ENCODE peak calls at places on chromosomes 6 and 20, in six cellular contexts. One of them, this sample, is unnamed.

GRCh38 chr20:35607003-35607735 is 8.5 kb upstream of the SPAG4 start:
- DNase-seq in fibroblast of lung: no peak
- DNase-seq in brain microvascular endothelial cell: no peak
- DNase-seq in astrocyte of the spinal cord: no peak
- DNase-seq in testis: no peak
- DNase-seq in AG10803: no peak
- DNase-seq in this sample: no peak

GRCh38 chr6:142537612-142538478 is 236.0 kb downstream of the ADGRG6 start:
- DNase-seq in fibroblast of lung: no peak
- DNase-seq in brain microvascular endothelial cell: peak
- DNase-seq in astrocyte of the spinal cord: no peak
- DNase-seq in testis: peak
- DNase-seq in AG10803: peak
- DNase-seq in this sample: peak

GRCh38 chr6:162377735-162378134 is 349.8 kb downstream of the PRKN start:
- DNase-seq in fibroblast of lung: peak
- DNase-seq in brain microvascular endothelial cell: no peak
- DNase-seq in astrocyte of the spinal cord: peak
- DNase-seq in testis: no peak
- DNase-seq in AG10803: peak
- DNase-seq in this sample: no peak

GRCh38 chr6:35139924-35140524 is 1.1 kb downstream of the TCP11 start:
- DNase-seq in fibroblast of lung: peak
- DNase-seq in brain microvascular endothelial cell: peak
- DNase-seq in astrocyte of the spinal cord: peak
- DNase-seq in testis: peak
- DNase-seq in AG10803: peak
- DNase-seq in this sample: peak

GRCh38 chr6:80547827-80548226 is 441.4 kb downstream of the BCKDHB start:
- DNase-seq in fibroblast of lung: peak
- DNase-seq in brain microvascular endothelial cell: peak
- DNase-seq in astrocyte of the spinal cord: peak
- DNase-seq in testis: no peak
- DNase-seq in AG10803: peak
- DNase-seq in this sample: peak

GRCh38 chr20:63021356-63022321 is 14.9 kb upstream of the BHLHE23 start:
- DNase-seq in fibroblast of lung: no peak
- DNase-seq in brain microvascular endothelial cell: no peak
- DNase-seq in astrocyte of the spinal cord: no peak
- DNase-seq in testis: no peak
- DNase-seq in AG10803: no peak
- DNase-seq in this sample: no peak

GRCh38 chr20:17959257-17959627 is 9.4 kb downstream of the SNX5 start:
- DNase-seq in fibroblast of lung: no peak
- DNase-seq in brain microvascular endothelial cell: no peak
- DNase-seq in astrocyte of the spinal cord: no peak
- DNase-seq in testis: no peak
- DNase-seq in AG10803: no peak
- DNase-seq in this sample: no peak

GRCh38 chr6:144317736-144318135 is 32.6 kb downstream of the UTRN start:
- DNase-seq in fibroblast of lung: no peak
- DNase-seq in brain microvascular endothelial cell: no peak
- DNase-seq in astrocyte of the spinal cord: peak
- DNase-seq in testis: no peak
- DNase-seq in AG10803: peak
- DNase-seq in this sample: peak

GRCh38 chr6:28816909-28817807 is 106.6 kb downstream of the TRIM27 start:
- DNase-seq in fibroblast of lung: peak
- DNase-seq in brain microvascular endothelial cell: peak
- DNase-seq in astrocyte of the spinal cord: peak
- DNase-seq in testis: no peak
- DNase-seq in AG10803: peak
- DNase-seq in this sample: peak

GRCh38 chr20:63750807-63751470 is 11.4 kb downstream of the SLC2A4RG start:
- DNase-seq in fibroblast of lung: no peak
- DNase-seq in brain microvascular endothelial cell: no peak
- DNase-seq in astrocyte of the spinal cord: no peak
- DNase-seq in testis: no peak
- DNase-seq in AG10803: no peak
- DNase-seq in this sample: no peak

GRCh38 chr6:99614430-99615161 is 8.0 kb downstream of the PRDM13 start:
- DNase-seq in fibroblast of lung: no peak
- DNase-seq in brain microvascular endothelial cell: no peak
- DNase-seq in astrocyte of the spinal cord: no peak
- DNase-seq in testis: no peak
- DNase-seq in AG10803: no peak
- DNase-seq in this sample: no peak

GRCh38 chr6:104952911-104953409 is 3.9 kb upstream of the LIN28B start:
- DNase-seq in fibroblast of lung: no peak
- DNase-seq in brain microvascular endothelial cell: no peak
- DNase-seq in astrocyte of the spinal cord: no peak
- DNase-seq in testis: no peak
- DNase-seq in AG10803: no peak
- DNase-seq in this sample: no peak

GRCh38 chr20:44720617-44720993 is 5.4 kb downstream of the CCN5 start:
- DNase-seq in fibroblast of lung: peak
- DNase-seq in brain microvascular endothelial cell: peak
- DNase-seq in astrocyte of the spinal cord: no peak
- DNase-seq in testis: no peak
- DNase-seq in AG10803: peak
- DNase-seq in this sample: peak

GRCh38 chr20:13995841-13996240 is 525 bp downstream of the MACROD2 start:
- DNase-seq in fibroblast of lung: no peak
- DNase-seq in brain microvascular endothelial cell: no peak
- DNase-seq in astrocyte of the spinal cord: peak
- DNase-seq in testis: peak
- DNase-seq in AG10803: no peak
- DNase-seq in this sample: no peak

GRCh38 chr20:63854766-63855362 is 6.4 kb upstream of the ABHD16B start:
- DNase-seq in fibroblast of lung: no peak
- DNase-seq in brain microvascular endothelial cell: no peak
- DNase-seq in astrocyte of the spinal cord: no peak
- DNase-seq in testis: no peak
- DNase-seq in AG10803: no peak
- DNase-seq in this sample: no peak

GRCh38 chr6:138012682-138013081 is 94.5 kb downstream of the PERP start:
- DNase-seq in fibroblast of lung: no peak
- DNase-seq in brain microvascular endothelial cell: no peak
- DNase-seq in astrocyte of the spinal cord: no peak
- DNase-seq in testis: no peak
- DNase-seq in AG10803: no peak
- DNase-seq in this sample: no peak

GRCh38 chr6:159969204-159969912 is 476 bp downstream of the IGF2R start:
- DNase-seq in fibroblast of lung: peak
- DNase-seq in brain microvascular endothelial cell: no peak
- DNase-seq in astrocyte of the spinal cord: peak
- DNase-seq in testis: peak
- DNase-seq in AG10803: peak
- DNase-seq in this sample: peak

GRCh38 chr20:34559311-34560140 is 1.0 kb downstream of the MAP1LC3A start:
- DNase-seq in fibroblast of lung: no peak
- DNase-seq in brain microvascular endothelial cell: no peak
- DNase-seq in astrocyte of the spinal cord: no peak
- DNase-seq in testis: peak
- DNase-seq in AG10803: no peak
- DNase-seq in this sample: no peak

GRCh38 chr6:39841291-39841690 is 49.1 kb downstream of the DAAM2 start:
- DNase-seq in fibroblast of lung: peak
- DNase-seq in brain microvascular endothelial cell: no peak
- DNase-seq in astrocyte of the spinal cord: no peak
- DNase-seq in testis: no peak
- DNase-seq in AG10803: no peak
- DNase-seq in this sample: no peak

GRCh38 chr6:43427406-43428111 is at the start of gene ABCC10:
- DNase-seq in fibroblast of lung: peak
- DNase-seq in brain microvascular endothelial cell: peak
- DNase-seq in astrocyte of the spinal cord: peak
- DNase-seq in testis: peak
- DNase-seq in AG10803: peak
- DNase-seq in this sample: peak
- TF ChIP-seq CTCF in fibroblast of lung: peak
- TF ChIP-seq CTCF in brain microvascular endothelial cell: peak
- TF ChIP-seq CTCF in astrocyte of the spinal cord: peak
- TF ChIP-seq CTCF in testis: no peak
- TF ChIP-seq CTCF in AG10803: peak
- TF ChIP-seq CTCF in this sample: peak

GRCh38 chr20:25043499-25044260 is 14.3 kb downstream of the ACSS1 start:
- DNase-seq in fibroblast of lung: no peak
- DNase-seq in brain microvascular endothelial cell: no peak
- DNase-seq in astrocyte of the spinal cord: no peak
- DNase-seq in testis: no peak
- DNase-seq in AG10803: no peak
- DNase-seq in this sample: no peak
- H3K4me3 ChIP-seq in fibroblast of lung: no peak
- H3K4me3 ChIP-seq in brain microvascular endothelial cell: no peak
- H3K4me3 ChIP-seq in astrocyte of the spinal cord: no peak
- H3K4me3 ChIP-seq in testis: no peak
- H3K4me3 ChIP-seq in AG10803: no peak
- H3K4me3 ChIP-seq in this sample: no peak

GRCh38 chr6:33699739-33700138 is 11.8 kb downstream of the UQCC2 start:
- DNase-seq in fibroblast of lung: no peak
- DNase-seq in brain microvascular endothelial cell: no peak
- DNase-seq in astrocyte of the spinal cord: no peak
- DNase-seq in testis: no peak
- DNase-seq in AG10803: no peak
- DNase-seq in this sample: no peak

GRCh38 chr6:33698494-33698893 is 13.0 kb downstream of the UQCC2 start:
- DNase-seq in fibroblast of lung: no peak
- DNase-seq in brain microvascular endothelial cell: no peak
- DNase-seq in astrocyte of the spinal cord: no peak
- DNase-seq in testis: no peak
- DNase-seq in AG10803: no peak
- DNase-seq in this sample: no peak

GRCh38 chr6:33699131-33699530 is 12.4 kb downstream of the UQCC2 start:
- DNase-seq in fibroblast of lung: no peak
- DNase-seq in brain microvascular endothelial cell: no peak
- DNase-seq in astrocyte of the spinal cord: no peak
- DNase-seq in testis: no peak
- DNase-seq in AG10803: no peak
- DNase-seq in this sample: no peak

GRCh38 chr6:33702345-33702977 is 9.0 kb downstream of the UQCC2 start:
- DNase-seq in fibroblast of lung: peak
- DNase-seq in brain microvascular endothelial cell: peak
- DNase-seq in astrocyte of the spinal cord: peak
- DNase-seq in testis: peak
- DNase-seq in AG10803: peak
- DNase-seq in this sample: peak

DNA sequence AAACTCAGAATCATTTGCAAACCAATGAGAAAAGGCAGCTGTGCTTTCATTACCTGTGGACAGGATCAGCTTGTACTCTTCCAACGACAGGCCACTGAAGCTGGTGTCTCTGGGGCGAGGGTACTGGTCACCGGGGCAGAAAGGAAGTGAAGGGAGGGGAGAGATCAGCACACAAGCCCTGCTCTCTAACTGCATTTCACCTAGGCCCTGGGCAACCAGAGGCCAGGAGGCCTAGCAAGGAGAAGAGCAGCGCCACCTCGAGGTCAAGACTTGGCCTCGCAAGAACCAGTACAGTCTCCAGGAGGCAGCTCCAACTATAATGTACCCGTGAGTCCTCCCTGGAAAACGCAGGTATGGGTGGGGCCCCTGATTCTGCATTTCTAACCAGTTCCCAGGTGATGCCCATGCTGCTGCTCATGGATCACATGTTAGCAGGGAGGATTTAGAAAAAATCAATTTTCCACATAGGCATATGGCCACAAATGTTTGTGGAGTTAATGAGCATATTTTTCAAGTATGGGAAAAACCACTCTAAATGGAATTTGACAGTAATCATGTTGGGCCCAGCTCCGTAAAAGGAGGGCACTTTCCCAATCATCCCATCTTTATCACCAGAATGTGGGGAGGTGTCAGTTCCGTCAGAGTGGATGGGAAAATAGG is 11.0 kb downstream of the UQCC2 start:
- DNase-seq in fibroblast of lung: peak
- DNase-seq in brain microvascular endothelial cell: peak
- DNase-seq in astrocyte of the spinal cord: peak
- DNase-seq in testis: peak
- DNase-seq in AG10803: peak
- DNase-seq in this sample: peak
- TF ChIP-seq CTCF in fibroblast of lung: peak
- TF ChIP-seq CTCF in brain microvascular endothelial cell: peak
- TF ChIP-seq CTCF in astrocyte of the spinal cord: peak
- TF ChIP-seq CTCF in testis: peak
- TF ChIP-seq CTCF in AG10803: peak
- TF ChIP-seq CTCF in this sample: peak

GRCh38 chr6:22117663-22118062 is 179.2 kb downstream of the PRL start:
- DNase-seq in fibroblast of lung: no peak
- DNase-seq in brain microvascular endothelial cell: no peak
- DNase-seq in astrocyte of the spinal cord: no peak
- DNase-seq in testis: no peak
- DNase-seq in AG10803: no peak
- DNase-seq in this sample: no peak
- H3K4me3 ChIP-seq in fibroblast of lung: no peak
- H3K4me3 ChIP-seq in brain microvascular endothelial cell: no peak
- H3K4me3 ChIP-seq in astrocyte of the spinal cord: no peak
- H3K4me3 ChIP-seq in testis: no peak
- H3K4me3 ChIP-seq in AG10803: no peak
- H3K4me3 ChIP-seq in this sample: no peak

GRCh38 chr20:47303736-47304135 is 52.8 kb downstream of the ZMYND8 start:
- DNase-seq in fibroblast of lung: no peak
- DNase-seq in brain microvascular endothelial cell: no peak
- DNase-seq in astrocyte of the spinal cord: no peak
- DNase-seq in testis: no peak
- DNase-seq in AG10803: no peak
- DNase-seq in this sample: no peak
- TF ChIP-seq CTCF in fibroblast of lung: no peak
- TF ChIP-seq CTCF in brain microvascular endothelial cell: no peak
- TF ChIP-seq CTCF in astrocyte of the spinal cord: no peak
- TF ChIP-seq CTCF in testis: no peak
- TF ChIP-seq CTCF in AG10803: no peak
- TF ChIP-seq CTCF in this sample: no peak

GRCh38 chr20:50338479-50339195 is 148.0 kb downstream of the CEBPB start:
- DNase-seq in fibroblast of lung: peak
- DNase-seq in brain microvascular endothelial cell: no peak
- DNase-seq in astrocyte of the spinal cord: peak
- DNase-seq in testis: no peak
- DNase-seq in AG10803: peak
- DNase-seq in this sample: peak
- H3K4me3 ChIP-seq in fibroblast of lung: no peak
- H3K4me3 ChIP-seq in brain microvascular endothelial cell: no peak
- H3K4me3 ChIP-seq in astrocyte of the spinal cord: no peak
- H3K4me3 ChIP-seq in testis: no peak
- H3K4me3 ChIP-seq in AG10803: peak
- H3K4me3 ChIP-seq in this sample: no peak

DNA sequence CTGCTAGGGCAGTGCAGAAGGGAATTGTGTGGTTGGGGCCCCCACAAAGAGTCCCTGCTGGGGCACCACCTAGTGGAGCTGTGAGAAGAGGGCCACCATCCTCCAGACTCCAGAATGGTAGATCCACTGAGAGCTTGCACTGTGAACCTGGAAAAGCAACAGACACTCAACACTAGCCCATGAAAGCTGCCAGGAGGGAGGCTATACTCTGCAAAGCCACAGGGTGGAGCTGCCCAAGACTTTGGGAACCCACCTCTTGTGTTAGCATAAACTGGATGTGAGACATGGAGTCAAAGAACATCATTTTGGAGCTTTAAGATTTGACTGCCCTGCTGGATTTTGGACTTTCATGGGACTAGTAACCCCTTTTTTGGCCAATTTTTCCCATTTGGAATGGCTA is 328.4 kb upstream of the KHDRBS2 start:
- DNase-seq in fibroblast of lung: no peak
- DNase-seq in brain microvascular endothelial cell: no peak
- DNase-seq in astrocyte of the spinal cord: no peak
- DNase-seq in testis: peak
- DNase-seq in AG10803: no peak
- DNase-seq in this sample: no peak
- TF ChIP-seq CTCF in fibroblast of lung: no peak
- TF ChIP-seq CTCF in brain microvascular endothelial cell: no peak
- TF ChIP-seq CTCF in astrocyte of the spinal cord: no peak
- TF ChIP-seq CTCF in testis: no peak
- TF ChIP-seq CTCF in AG10803: no peak
- TF ChIP-seq CTCF in this sample: no peak